ENCODE peak calls at places on chromosomes 5 and 9, in four cellular contexts. F is heart left ventricle, H is spleen, I is neural progenitor cell. O is an unnamed sample.
A peak's percentile ranks its signal among the peaks of the same experiment; 100 is the strongest.

GRCh38 chr5:3600106-3600997 is 4.7 kb downstream of the IRX1 start:
- DNase-seq in F (no peak), H (no peak), I (peak; percentile 88), O (no peak)

GRCh38 chr5:120682851-120683250 is 218.8 kb downstream of the PRR16 start:
- DNase-seq in F (no peak), H (no peak), I (no peak), O (no peak)

GRCh38 chr9:106077731-106078130 is 383.4 kb downstream of the TMEM38B start:
- DNase-seq in F (no peak), H (no peak), I (peak; percentile 55), O (peak; percentile 93)

GRCh38 chr5:115503420-115503819 is 41.2 kb downstream of the FEM1C start:
- DNase-seq in F (no peak), H (no peak), I (no peak), O (no peak)

GRCh38 chr5:34735436-34736426 is 79.6 kb downstream of the RAI14 start:
- DNase-seq in F (no peak), H (no peak), I (no peak), O (no peak)

GRCh38 chr9:108444400-108445358 is 411.1 kb downstream of the ACTL7B start:
- DNase-seq in F (no peak), H (no peak), I (peak; percentile 11), O (peak; percentile 10)

GRCh38 chr9:133396952-133397351 is 20.8 kb downstream of the STKLD1 start:
- DNase-seq in F (no peak), H (no peak), I (peak; percentile 72), O (peak; percentile 52)

GRCh38 chr5:5178121-5178520 is 38.0 kb downstream of the ADAMTS16 start:
- DNase-seq in F (no peak), H (no peak), I (no peak), O (no peak)

GRCh38 chr5:141513021-141513626 is 24.2 kb downstream of the PCDHGC5 start:
- DNase-seq in F (peak; percentile 60), H (peak; percentile 86), I (peak; percentile 81), O (peak; percentile 68)

GRCh38 chr5:104540448-104540847 is 977.9 kb upstream of the NUDT12 start:
- DNase-seq in F (no peak), H (no peak), I (no peak), O (peak; percentile 50)

GRCh38 chr9:22147818-22148573 is 138.9 kb upstream of the CDKN2B start:
- DNase-seq in F (no peak), H (no peak), I (no peak), O (peak; percentile 47)

DNA sequence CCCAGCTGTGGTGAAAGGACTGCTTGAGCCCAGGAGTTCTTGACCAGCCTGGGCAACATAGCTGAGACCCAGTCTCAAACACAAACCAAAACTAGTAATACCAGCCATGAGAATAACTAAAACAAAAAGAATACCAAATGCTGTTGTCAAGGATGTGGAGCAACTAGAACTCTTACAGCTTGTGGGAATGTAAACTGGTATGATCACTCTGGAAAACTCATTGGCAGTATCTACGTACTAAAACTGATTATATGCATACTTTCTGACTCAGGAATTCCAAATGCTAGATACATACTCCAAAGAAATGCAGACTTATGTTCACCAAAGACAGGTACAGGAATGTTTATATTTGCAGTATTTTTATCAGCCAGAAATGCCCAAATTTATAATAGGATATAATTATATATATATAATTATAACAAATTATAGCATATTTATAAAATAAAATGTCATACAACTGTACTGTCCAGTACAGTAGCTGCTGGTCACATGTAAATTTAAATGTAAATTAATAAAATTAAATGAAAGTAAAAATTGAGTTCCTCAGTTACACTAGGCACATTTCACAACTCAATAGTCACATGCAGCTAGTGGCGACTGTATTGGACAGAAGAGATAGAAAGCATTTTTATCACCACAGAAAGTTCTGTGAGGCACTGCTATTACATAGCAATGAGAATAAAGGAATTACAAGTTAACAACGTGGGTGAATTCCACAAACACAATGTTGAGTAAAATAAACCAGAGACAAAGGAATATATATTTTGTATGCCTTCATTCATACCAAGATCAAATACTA is 118.5 kb downstream of the GNAQ start:
- DNase-seq in F (no peak), H (no peak), I (no peak), O (no peak)
- H3K4me1 ChIP-seq in F (no peaks in the 10 kb centered on the region), H (peaks cover 41% of the 10 kb centered on the region), I (peaks cover 30% of the 10 kb centered on the region), O (peaks cover 11% of the 10 kb centered on the region)

DNA sequence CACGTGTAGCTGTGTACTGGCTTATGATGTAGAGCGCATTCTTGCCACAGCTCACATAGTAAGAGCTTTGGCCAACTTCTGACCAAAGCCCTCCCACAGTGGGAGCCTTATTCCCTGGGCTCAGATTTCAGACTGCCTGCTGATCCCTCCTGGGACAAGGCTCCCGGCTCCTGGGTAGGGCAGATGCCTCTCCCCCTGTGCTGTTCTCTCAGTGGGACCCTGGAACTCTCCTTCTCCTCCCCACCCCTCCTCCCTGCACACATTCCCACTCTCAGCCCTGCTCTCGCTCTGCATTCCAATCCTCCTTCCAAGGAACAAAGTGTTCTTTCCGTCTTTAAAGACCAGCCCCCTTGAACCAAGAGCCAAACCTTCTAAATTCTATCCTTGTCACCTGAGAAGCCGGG is 17.5 kb downstream of the LCP2 start:
- DNase-seq in F (no peak), H (peak; percentile 73), I (peak; percentile 68), O (no peak)
- H3K4me1 ChIP-seq in F (peaks cover 16% of the 10 kb centered on the region), H (peaks cover 93% of the 10 kb centered on the region), I (peaks cover 29% of the 10 kb centered on the region), O (no peaks in the 10 kb centered on the region)

DNA sequence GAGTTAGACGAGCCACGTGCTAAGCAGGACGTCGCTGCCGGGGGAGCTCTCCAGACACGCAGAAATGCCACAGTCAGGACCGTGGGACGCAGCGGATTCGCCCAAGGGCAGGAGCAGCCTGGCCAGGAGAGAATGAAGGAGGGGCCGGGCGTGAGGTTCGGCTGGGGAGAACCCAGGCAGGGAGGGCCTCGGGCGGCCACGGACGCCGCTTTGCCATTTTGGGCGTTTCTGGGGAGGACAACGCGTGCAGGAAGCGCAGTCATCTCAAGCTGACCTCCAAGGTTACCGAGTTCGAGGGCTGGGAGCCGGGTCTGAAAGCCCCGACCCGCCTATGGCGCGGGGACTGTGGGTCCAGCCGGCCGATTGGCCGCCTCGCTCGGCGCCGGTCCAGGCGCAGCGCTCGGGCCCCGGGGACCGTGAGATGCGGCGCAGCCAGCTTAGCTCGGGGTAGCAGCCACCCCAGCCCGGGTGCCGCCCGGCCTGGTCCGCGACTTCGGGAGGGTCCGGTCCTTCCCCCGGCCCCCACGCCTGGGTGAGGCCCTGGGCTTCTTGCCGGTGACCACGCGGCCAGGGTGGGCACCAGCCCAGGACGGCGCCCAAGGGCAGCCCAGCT is 761 bp upstream of the MAN1B1 start:
- DNase-seq in F (peak; percentile 70), H (peak; percentile 91), I (peak; percentile 53), O (peak; percentile 64)
- H3K4me1 ChIP-seq in F (peaks cover 31% of the 10 kb centered on the region), H (peaks cover 39% of the 10 kb centered on the region), I (peaks cover 14% of the 10 kb centered on the region), O (peaks cover 24% of the 10 kb centered on the region)

GRCh38 chr5:80136751-80137272 is 101.7 kb downstream of the THBS4 start:
- DNase-seq in F (no peak), H (no peak), I (no peak), O (no peak)
- H3K4me1 ChIP-seq in F (peaks cover 18% of the 10 kb centered on the region), H (peaks cover 50% of the 10 kb centered on the region), I (peaks cover 49% of the 10 kb centered on the region), O (peaks cover 8% of the 10 kb centered on the region)

DNA sequence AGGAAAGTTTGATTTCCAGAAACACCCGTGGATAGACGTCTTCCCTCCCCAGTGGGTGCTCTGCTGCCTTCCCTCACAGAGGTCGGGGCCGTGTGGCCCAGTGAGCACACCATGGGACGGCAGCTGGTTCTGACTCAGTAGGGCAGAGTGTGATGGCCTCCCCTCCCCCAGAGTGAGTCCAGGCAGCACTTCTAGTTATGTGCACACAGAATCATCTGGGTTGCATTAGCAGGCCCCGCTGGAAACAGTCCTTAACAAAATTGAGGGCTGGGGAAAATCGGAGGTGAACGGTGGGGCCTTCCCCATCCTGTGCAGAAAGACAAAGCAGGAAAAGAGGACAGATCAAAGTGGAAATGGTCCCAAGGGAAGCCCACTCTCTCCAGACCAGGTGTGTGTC is 201.3 kb downstream of the AOPEP start:
- DNase-seq in F (no peak), H (no peak), I (no peak), O (no peak)
- H3K4me1 ChIP-seq in F (peaks cover 34% of the 10 kb centered on the region), H (peaks cover 1% of the 10 kb centered on the region), I (peaks cover 34% of the 10 kb centered on the region), O (peaks cover 14% of the 10 kb centered on the region)

DNA sequence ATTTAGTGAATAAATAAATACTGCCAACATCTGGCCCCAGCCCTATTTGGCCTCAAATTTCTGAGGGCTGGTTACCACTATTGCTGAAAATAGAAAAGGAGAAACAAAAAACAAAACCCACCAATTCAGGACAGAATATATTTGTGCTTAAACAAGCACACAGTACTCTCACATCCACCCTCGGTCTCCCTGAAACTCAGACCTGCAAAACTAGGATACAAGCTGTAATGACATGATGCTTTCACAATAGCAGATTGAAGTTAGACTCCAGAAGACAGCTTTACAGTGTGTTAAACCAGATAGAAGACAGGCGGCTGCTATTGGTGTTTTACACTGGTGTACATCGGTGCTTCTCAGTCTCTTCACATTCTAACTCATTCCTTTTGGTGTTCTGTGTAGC is 214.9 kb upstream of the DMRT1 start:
- DNase-seq in F (no peak), H (no peak), I (no peak), O (no peak)
- H3K4me1 ChIP-seq in F (peaks cover 75% of the 10 kb centered on the region), H (no peaks in the 10 kb centered on the region), I (peaks cover 13% of the 10 kb centered on the region), O (peaks cover 5% of the 10 kb centered on the region)

GRCh38 chr9:115115117-115115880 is 2.7 kb downstream of the TNC start:
- DNase-seq in F (no peak), H (no peak), I (no peak), O (peak; percentile 43)

GRCh38 chr9:115114541-115114940 is 3.4 kb downstream of the TNC start:
- DNase-seq in F (no peak), H (no peak), I (no peak), O (no peak)

GRCh38 chr9:115114084-115114483 is 3.9 kb downstream of the TNC start:
- DNase-seq in F (no peak), H (no peak), I (no peak), O (no peak)

GRCh38 chr9:115109486-115109885 is 8.5 kb downstream of the TNC start:
- DNase-seq in F (no peak), H (no peak), I (no peak), O (no peak)

DNA sequence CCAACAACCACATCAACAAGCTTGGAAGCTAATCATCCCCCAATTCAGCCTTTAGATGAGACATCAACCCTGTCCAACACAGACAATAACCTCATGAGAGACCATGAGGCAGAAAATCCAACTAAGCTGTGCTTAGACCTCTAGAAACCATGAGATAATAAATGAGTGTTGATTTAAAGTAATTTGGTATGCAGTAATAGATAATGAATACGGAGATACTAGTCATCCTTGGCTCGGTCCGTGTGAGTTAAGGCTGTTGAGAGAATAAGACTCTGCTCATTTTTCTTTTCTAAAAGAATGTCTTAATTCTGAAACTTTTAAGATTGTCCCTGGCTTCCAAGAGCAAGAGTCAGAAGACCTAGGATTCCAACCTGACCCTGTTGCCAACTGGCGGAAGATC is 6.1 kb downstream of the TNC start:
- DNase-seq in F (no peak), H (no peak), I (no peak), O (no peak)
- H3K4me1 ChIP-seq in F (no peaks in the 10 kb centered on the region), H (no peaks in the 10 kb centered on the region), I (peaks cover 10% of the 10 kb centered on the region), O (peaks cover 15% of the 10 kb centered on the region)

GRCh38 chr5:39205550-39205949 is 13.8 kb downstream of the FYB1 start:
- DNase-seq in F (no peak), H (no peak), I (no peak), O (no peak)
- H3K4me1 ChIP-seq in F (no peaks in the 10 kb centered on the region), H (peaks cover 77% of the 10 kb centered on the region), I (no peaks in the 10 kb centered on the region), O (no peaks in the 10 kb centered on the region)

DNA sequence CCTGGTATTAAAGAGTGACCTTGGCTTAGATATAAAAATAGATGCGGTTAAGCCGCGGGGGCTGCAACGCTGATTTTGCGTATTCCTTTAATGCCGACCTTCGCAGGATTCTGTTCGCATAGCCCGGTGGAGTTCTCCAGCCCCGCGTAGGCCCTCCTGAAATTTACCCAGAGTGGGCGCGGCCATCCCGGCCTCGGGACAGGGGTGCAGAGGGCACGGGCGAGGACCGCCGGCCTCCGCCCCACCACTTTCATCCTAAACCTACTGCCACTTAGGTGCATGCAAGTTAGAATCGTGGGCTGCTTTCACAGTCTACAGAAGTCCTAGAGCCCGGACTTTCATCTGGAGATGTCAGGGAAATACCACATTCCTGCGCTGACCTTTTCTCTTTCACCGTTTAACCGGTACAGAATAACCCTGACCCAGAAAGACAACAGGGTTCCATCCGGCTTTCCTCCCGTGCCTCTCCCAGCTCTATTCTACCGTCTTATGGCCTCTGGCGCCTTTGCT is 521 bp upstream of the FAM169A start:
- DNase-seq in F (no peak), H (peak; percentile 77), I (peak; percentile 70), O (peak; percentile 26)
- H3K4me1 ChIP-seq in F (peaks cover 16% of the 10 kb centered on the region), H (peaks cover 9% of the 10 kb centered on the region), I (peaks cover 14% of the 10 kb centered on the region), O (peaks cover 20% of the 10 kb centered on the region)